ENCODE peak calls at places on chromosomes 7 and 10, in six cellular contexts. One of them, this sample, is unnamed.

GRCh38 chr7:155796381-155797261 is 15.6 kb downstream of the SHH start:
- DNase-seq in K562: peak
- DNase-seq in HCT116: no peak
- DNase-seq in HepG2: no peak
- DNase-seq in GM12878: no peak
- DNase-seq in H1: peak
- DNase-seq in this sample: no peak

GRCh38 chr7:54839538-54840213 is 80.7 kb upstream of the SEC61G start:
- DNase-seq in K562: no peak
- DNase-seq in HCT116: peak
- DNase-seq in HepG2: peak
- DNase-seq in GM12878: no peak
- DNase-seq in H1: peak
- DNase-seq in this sample: peak

GRCh38 chr7:23544913-23545354 is 13.2 kb upstream of the TRA2A start:
- DNase-seq in K562: no peak
- DNase-seq in HCT116: peak
- DNase-seq in HepG2: peak
- DNase-seq in GM12878: peak
- DNase-seq in H1: no peak
- DNase-seq in this sample: peak

GRCh38 chr7:6306471-6306870 is 34.0 kb upstream of the CYTH3 start:
- DNase-seq in K562: no peak
- DNase-seq in HCT116: peak
- DNase-seq in HepG2: peak
- DNase-seq in GM12878: no peak
- DNase-seq in H1: no peak
- DNase-seq in this sample: no peak

GRCh38 chr7:30331338-30331737 is 46.9 kb downstream of the ZNRF2 start:
- DNase-seq in K562: no peak
- DNase-seq in HCT116: no peak
- DNase-seq in HepG2: no peak
- DNase-seq in GM12878: no peak
- DNase-seq in H1: no peak
- DNase-seq in this sample: no peak

GRCh38 chr7:47405921-47406765 is 175.8 kb downstream of the TNS3 start:
- DNase-seq in K562: no peak
- DNase-seq in HCT116: no peak
- DNase-seq in HepG2: peak
- DNase-seq in GM12878: no peak
- DNase-seq in H1: no peak
- DNase-seq in this sample: no peak

GRCh38 chr10:27513451-27514191 is 9.5 kb downstream of the RAB18 start:
- DNase-seq in K562: no peak
- DNase-seq in HCT116: no peak
- DNase-seq in HepG2: no peak
- DNase-seq in GM12878: no peak
- DNase-seq in H1: no peak
- DNase-seq in this sample: no peak

GRCh38 chr7:3922175-3922635 is 621.2 kb downstream of the SDK1 start:
- DNase-seq in K562: peak
- DNase-seq in HCT116: peak
- DNase-seq in HepG2: peak
- DNase-seq in GM12878: no peak
- DNase-seq in H1: peak
- DNase-seq in this sample: peak

GRCh38 chr10:106078796-106079576 is 1085.5 kb downstream of the SORCS1 start:
- DNase-seq in K562: no peak
- DNase-seq in HCT116: no peak
- DNase-seq in HepG2: no peak
- DNase-seq in GM12878: no peak
- DNase-seq in H1: no peak
- DNase-seq in this sample: no peak

GRCh38 chr7:150964593-150965111 is 13.5 kb downstream of the KCNH2 start:
- DNase-seq in K562: peak
- DNase-seq in HCT116: no peak
- DNase-seq in HepG2: no peak
- DNase-seq in GM12878: no peak
- DNase-seq in H1: no peak
- DNase-seq in this sample: no peak

GRCh38 chr10:70457759-70458305 is 16.4 kb upstream of the NODAL start:
- DNase-seq in K562: no peak
- DNase-seq in HCT116: no peak
- DNase-seq in HepG2: no peak
- DNase-seq in GM12878: no peak
- DNase-seq in H1: no peak
- DNase-seq in this sample: no peak

GRCh38 chr7:108009873-108010272 is 6.9 kb upstream of the LAMB1 start:
- DNase-seq in K562: no peak
- DNase-seq in HCT116: no peak
- DNase-seq in HepG2: no peak
- DNase-seq in GM12878: no peak
- DNase-seq in H1: no peak
- DNase-seq in this sample: no peak

GRCh38 chr7:122791959-122792545 is 89.3 kb upstream of the RNF148 start:
- DNase-seq in K562: no peak
- DNase-seq in HCT116: no peak
- DNase-seq in HepG2: peak
- DNase-seq in GM12878: no peak
- DNase-seq in H1: no peak
- DNase-seq in this sample: no peak

GRCh38 chr10:97517778-97518561 is 19.2 kb downstream of the UBTD1 start:
- DNase-seq in K562: no peak
- DNase-seq in HCT116: peak
- DNase-seq in HepG2: no peak
- DNase-seq in GM12878: no peak
- DNase-seq in H1: peak
- DNase-seq in this sample: no peak

GRCh38 chr7:144827581-144828139 is 8.2 kb downstream of the TPK1 start:
- DNase-seq in K562: no peak
- DNase-seq in HCT116: no peak
- DNase-seq in HepG2: no peak
- DNase-seq in GM12878: no peak
- DNase-seq in H1: no peak
- DNase-seq in this sample: no peak

GRCh38 chr10:94194256-94194655 is 168.5 kb downstream of the NOC3L start:
- DNase-seq in K562: no peak
- DNase-seq in HCT116: no peak
- DNase-seq in HepG2: no peak
- DNase-seq in GM12878: no peak
- DNase-seq in H1: no peak
- DNase-seq in this sample: no peak

GRCh38 chr7:83806538-83806937 is 157.6 kb upstream of the SEMA3E start:
- DNase-seq in K562: no peak
- DNase-seq in HCT116: no peak
- DNase-seq in HepG2: no peak
- DNase-seq in GM12878: no peak
- DNase-seq in H1: no peak
- DNase-seq in this sample: no peak

GRCh38 chr7:158366346-158366745 is 221.3 kb downstream of the PTPRN2 start:
- DNase-seq in K562: no peak
- DNase-seq in HCT116: no peak
- DNase-seq in HepG2: no peak
- DNase-seq in GM12878: no peak
- DNase-seq in H1: no peak
- DNase-seq in this sample: no peak

GRCh38 chr7:28591725-28592331 is 179.5 kb downstream of the CREB5 start:
- DNase-seq in K562: no peak
- DNase-seq in HCT116: no peak
- DNase-seq in HepG2: no peak
- DNase-seq in GM12878: no peak
- DNase-seq in H1: no peak
- DNase-seq in this sample: no peak

GRCh38 chr10:2020841-2021240 is 283.5 kb upstream of the ADARB2 start:
- DNase-seq in K562: no peak
- DNase-seq in HCT116: no peak
- DNase-seq in HepG2: no peak
- DNase-seq in GM12878: no peak
- DNase-seq in H1: no peak
- DNase-seq in this sample: no peak

GRCh38 chr7:155700847-155701246 is 56.4 kb downstream of the RBM33 start:
- DNase-seq in K562: no peak
- DNase-seq in HCT116: no peak
- DNase-seq in HepG2: no peak
- DNase-seq in GM12878: no peak
- DNase-seq in H1: no peak
- DNase-seq in this sample: no peak

GRCh38 chr7:27188666-27189559 is 3.9 kb upstream of the HOXA11 start:
- DNase-seq in K562: no peak
- DNase-seq in HCT116: no peak
- DNase-seq in HepG2: no peak
- DNase-seq in GM12878: no peak
- DNase-seq in H1: peak
- DNase-seq in this sample: no peak

GRCh38 chr7:3371601-3372000 is 70.5 kb downstream of the SDK1 start:
- DNase-seq in K562: no peak
- DNase-seq in HCT116: no peak
- DNase-seq in HepG2: no peak
- DNase-seq in GM12878: no peak
- DNase-seq in H1: no peak
- DNase-seq in this sample: no peak

GRCh38 chr7:33062023-33062781 is at the start of gene NT5C3A:
- DNase-seq in K562: peak
- DNase-seq in HCT116: no peak
- DNase-seq in HepG2: no peak
- DNase-seq in GM12878: no peak
- DNase-seq in H1: peak
- DNase-seq in this sample: peak

GRCh38 chr10:86671985-86672710 is 3.8 kb downstream of the LDB3 start:
- DNase-seq in K562: no peak
- DNase-seq in HCT116: no peak
- DNase-seq in HepG2: no peak
- DNase-seq in GM12878: no peak
- DNase-seq in H1: no peak
- DNase-seq in this sample: no peak

GRCh38 chr7:40483630-40484029 is 348.8 kb downstream of the SUGCT start:
- DNase-seq in K562: no peak
- DNase-seq in HCT116: no peak
- DNase-seq in HepG2: no peak
- DNase-seq in GM12878: no peak
- DNase-seq in H1: no peak
- DNase-seq in this sample: no peak

GRCh38 chr7:101162551-101163280 is 2.7 kb downstream of the VGF start:
- DNase-seq in K562: peak
- DNase-seq in HCT116: no peak
- DNase-seq in HepG2: no peak
- DNase-seq in GM12878: no peak
- DNase-seq in H1: peak
- DNase-seq in this sample: no peak
- H3K4me3 ChIP-seq in K562: peak
- H3K4me3 ChIP-seq in HCT116: peak
- H3K4me3 ChIP-seq in HepG2: peak
- H3K4me3 ChIP-seq in GM12878: peak
- H3K4me3 ChIP-seq in H1: peak
- H3K4me3 ChIP-seq in this sample: peak

GRCh38 chr10:103648231-103648950 is 154.9 kb downstream of the NEURL1 start:
- DNase-seq in K562: no peak
- DNase-seq in HCT116: no peak
- DNase-seq in HepG2: no peak
- DNase-seq in GM12878: no peak
- DNase-seq in H1: no peak
- DNase-seq in this sample: no peak

GRCh38 chr10:103643381-103643780 is 149.9 kb downstream of the NEURL1 start:
- DNase-seq in K562: no peak
- DNase-seq in HCT116: no peak
- DNase-seq in HepG2: no peak
- DNase-seq in GM12878: no peak
- DNase-seq in H1: no peak
- DNase-seq in this sample: no peak

GRCh38 chr10:103646304-103646703 is 152.8 kb downstream of the NEURL1 start:
- DNase-seq in K562: no peak
- DNase-seq in HCT116: no peak
- DNase-seq in HepG2: no peak
- DNase-seq in GM12878: no peak
- DNase-seq in H1: no peak
- DNase-seq in this sample: no peak

GRCh38 chr10:103648951-103649532 is 155.5 kb downstream of the NEURL1 start:
- DNase-seq in K562: no peak
- DNase-seq in HCT116: no peak
- DNase-seq in HepG2: no peak
- DNase-seq in GM12878: no peak
- DNase-seq in H1: no peak
- DNase-seq in this sample: no peak

DNA sequence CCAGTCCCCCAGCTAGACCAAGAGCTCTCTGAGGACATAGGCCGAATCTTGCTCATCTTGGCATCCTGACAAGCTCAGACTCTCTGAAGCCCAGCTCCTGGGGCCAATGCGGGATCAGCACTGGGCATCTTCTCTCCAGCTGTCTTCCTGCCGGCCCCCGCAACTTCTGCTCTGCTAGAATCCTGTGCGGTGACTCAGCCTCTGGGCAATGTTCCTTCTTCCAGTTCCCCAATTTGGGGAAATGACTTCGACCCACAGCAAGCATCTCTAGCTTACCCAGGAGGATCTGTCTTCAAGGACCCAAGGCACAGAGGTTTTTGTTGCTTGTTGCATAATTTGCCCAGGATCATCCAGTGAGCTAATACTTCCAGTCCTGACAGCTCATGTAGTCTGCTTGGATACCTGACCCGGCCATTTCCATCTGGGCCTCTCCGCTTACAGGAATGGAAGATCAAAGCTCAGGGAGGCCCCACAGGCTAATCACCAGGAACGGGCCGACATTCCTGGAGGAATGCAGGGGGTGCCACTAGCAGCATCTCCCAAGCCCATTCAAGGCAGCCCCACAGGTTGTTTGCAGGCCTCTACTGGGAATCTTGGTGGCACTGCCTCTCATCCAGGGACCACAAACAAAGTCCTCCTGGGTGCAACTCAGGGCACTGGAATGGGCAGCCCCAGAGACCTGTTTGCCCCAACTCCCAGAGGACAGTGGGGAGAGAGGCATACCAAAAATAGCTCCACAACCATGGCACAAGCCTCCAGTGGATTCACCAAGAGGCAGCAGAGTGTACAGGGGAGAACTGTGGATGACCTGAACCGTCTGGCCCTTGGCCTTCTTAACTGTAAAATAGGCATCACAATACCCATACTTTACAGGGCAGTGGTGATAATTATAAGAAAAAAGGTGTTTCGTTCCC is 151.9 kb downstream of the NEURL1 start:
- DNase-seq in K562: no peak
- DNase-seq in HCT116: no peak
- DNase-seq in HepG2: peak
- DNase-seq in GM12878: no peak
- DNase-seq in H1: no peak
- DNase-seq in this sample: no peak
- TF ChIP-seq ZNF274 in K562: no peak
- TF ChIP-seq ZNF274 in HCT116: no peak
- TF ChIP-seq ZNF274 in HepG2: no peak
- TF ChIP-seq ZNF274 in GM12878: no peak
- TF ChIP-seq ZNF274 in H1: no peak
- TF ChIP-seq ZNF274 in this sample: no peak

GRCh38 chr10:132539894-132540293 is 2.3 kb downstream of the INPP5A start:
- DNase-seq in K562: no peak
- DNase-seq in HCT116: no peak
- DNase-seq in HepG2: no peak
- DNase-seq in GM12878: no peak
- DNase-seq in H1: no peak
- DNase-seq in this sample: no peak
- H3K4me3 ChIP-seq in K562: no peak
- H3K4me3 ChIP-seq in HCT116: no peak
- H3K4me3 ChIP-seq in HepG2: no peak
- H3K4me3 ChIP-seq in GM12878: peak
- H3K4me3 ChIP-seq in H1: no peak
- H3K4me3 ChIP-seq in this sample: no peak

GRCh38 chr10:101152316-101152715 is 21.2 kb downstream of the TLX1 start:
- DNase-seq in K562: no peak
- DNase-seq in HCT116: no peak
- DNase-seq in HepG2: no peak
- DNase-seq in GM12878: no peak
- DNase-seq in H1: no peak
- DNase-seq in this sample: no peak
- TF ChIP-seq ZNF274 in K562: no peak
- TF ChIP-seq ZNF274 in HCT116: no peak
- TF ChIP-seq ZNF274 in HepG2: no peak
- TF ChIP-seq ZNF274 in GM12878: no peak
- TF ChIP-seq ZNF274 in H1: no peak
- TF ChIP-seq ZNF274 in this sample: no peak